ENCODE peak calls at places on chromosomes 1 and 21, in seven cellular contexts. One of them, this sample, is unnamed. For H3K9me3, the result is how much of the 10 kb centered on the place peaks cover.

GRCh38 chr1:17759114-17759513 is 4.0 kb downstream of the ACTL8 start:
- DNase-seq in stomach: no peak
- DNase-seq in NT2/D1: no peak
- DNase-seq in Caco-2: peak
- DNase-seq in ovary: no peak
- DNase-seq in MG63: peak
- DNase-seq in thyroid gland: no peak
- DNase-seq in this sample: no peak

GRCh38 chr1:208409171-208409570 is 165.0 kb upstream of the PLXNA2 start:
- DNase-seq in NT2/D1: no peak
- DNase-seq in MG63: no peak
- DNase-seq in Caco-2: no peak
- DNase-seq in stomach: no peak
- DNase-seq in thyroid gland: no peak
- DNase-seq in ovary: no peak
- DNase-seq in this sample: no peak

GRCh38 chr1:154157520-154158306 is 2.8 kb upstream of the NUP210L start:
- DNase-seq in ovary: no peak
- DNase-seq in stomach: peak
- DNase-seq in thyroid gland: no peak
- DNase-seq in NT2/D1: no peak
- DNase-seq in Caco-2: peak
- DNase-seq in MG63: no peak
- DNase-seq in this sample: peak

GRCh38 chr1:116340506-116341240 is 32.4 kb upstream of the ATP1A1 start:
- DNase-seq in MG63: no peak
- DNase-seq in stomach: no peak
- DNase-seq in Caco-2: no peak
- DNase-seq in NT2/D1: no peak
- DNase-seq in thyroid gland: no peak
- DNase-seq in ovary: no peak
- DNase-seq in this sample: no peak

GRCh38 chr1:236535656-236536293 is 12.0 kb downstream of the LGALS8 start:
- DNase-seq in MG63: no peak
- DNase-seq in NT2/D1: no peak
- DNase-seq in ovary: no peak
- DNase-seq in Caco-2: peak
- DNase-seq in stomach: no peak
- DNase-seq in thyroid gland: no peak
- DNase-seq in this sample: no peak

GRCh38 chr1:168987923-168988322 is 118.6 kb upstream of the ATP1B1 start:
- DNase-seq in stomach: no peak
- DNase-seq in Caco-2: no peak
- DNase-seq in NT2/D1: no peak
- DNase-seq in ovary: no peak
- DNase-seq in MG63: no peak
- DNase-seq in thyroid gland: no peak
- DNase-seq in this sample: no peak

GRCh38 chr1:240149488-240150094 is 57.9 kb downstream of the FMN2 start:
- DNase-seq in stomach: no peak
- DNase-seq in MG63: no peak
- DNase-seq in Caco-2: peak
- DNase-seq in thyroid gland: no peak
- DNase-seq in NT2/D1: peak
- DNase-seq in ovary: no peak
- DNase-seq in this sample: peak

GRCh38 chr1:9753121-9753531 is 70.6 kb downstream of the CLSTN1 start:
- DNase-seq in ovary: no peak
- DNase-seq in stomach: no peak
- DNase-seq in MG63: peak
- DNase-seq in Caco-2: no peak
- DNase-seq in thyroid gland: peak
- DNase-seq in NT2/D1: no peak
- DNase-seq in this sample: peak

GRCh38 chr1:214316597-214316996 is 35.6 kb downstream of the SMYD2 start:
- DNase-seq in thyroid gland: no peak
- DNase-seq in stomach: no peak
- DNase-seq in NT2/D1: peak
- DNase-seq in MG63: no peak
- DNase-seq in Caco-2: peak
- DNase-seq in ovary: no peak
- DNase-seq in this sample: peak

GRCh38 chr1:55500601-55501000 is 285.4 kb upstream of the USP24 start:
- DNase-seq in thyroid gland: no peak
- DNase-seq in NT2/D1: no peak
- DNase-seq in MG63: peak
- DNase-seq in ovary: no peak
- DNase-seq in Caco-2: no peak
- DNase-seq in stomach: no peak
- DNase-seq in this sample: peak

GRCh38 chr1:231139659-231140650 is 21.9 kb upstream of the TRIM67 start:
- DNase-seq in NT2/D1: no peak
- DNase-seq in stomach: no peak
- DNase-seq in Caco-2: peak
- DNase-seq in ovary: no peak
- DNase-seq in MG63: peak
- DNase-seq in thyroid gland: no peak
- DNase-seq in this sample: peak

GRCh38 chr21:14401217-14401616 is 18.3 kb upstream of the HSPA13 start:
- DNase-seq in stomach: no peak
- DNase-seq in thyroid gland: no peak
- DNase-seq in MG63: no peak
- DNase-seq in ovary: no peak
- DNase-seq in NT2/D1: no peak
- DNase-seq in Caco-2: no peak
- DNase-seq in this sample: no peak

GRCh38 chr21:14737922-14738321 is 191.8 kb upstream of the SAMSN1 start:
- DNase-seq in MG63: peak
- DNase-seq in ovary: no peak
- DNase-seq in thyroid gland: no peak
- DNase-seq in NT2/D1: peak
- DNase-seq in Caco-2: peak
- DNase-seq in stomach: peak
- DNase-seq in this sample: peak

GRCh38 chr1:19432943-19433609 is 52.3 kb downstream of the CAPZB start:
- DNase-seq in MG63: no peak
- DNase-seq in ovary: no peak
- DNase-seq in NT2/D1: no peak
- DNase-seq in stomach: no peak
- DNase-seq in Caco-2: no peak
- DNase-seq in thyroid gland: no peak
- DNase-seq in this sample: peak

DNA sequence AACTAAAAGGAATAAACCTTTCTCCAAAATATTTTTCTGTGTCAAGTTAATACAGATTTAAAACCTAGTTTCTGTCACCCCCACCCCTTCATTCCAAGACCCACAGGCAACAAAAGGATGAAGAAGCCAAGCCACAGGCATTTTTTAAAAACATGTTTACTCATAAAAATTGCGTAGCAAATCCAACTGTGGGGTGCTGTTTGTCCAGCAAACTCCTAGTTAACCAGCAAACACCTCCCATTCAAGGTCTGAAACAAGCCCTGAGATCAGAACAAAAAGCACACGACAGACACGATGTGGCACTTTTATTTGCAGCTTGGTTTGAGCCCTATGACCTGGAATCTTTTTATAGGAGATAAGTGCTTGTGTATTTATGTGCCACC is 149.9 kb upstream of the CAMK1G start:
- DNase-seq in MG63: peak
- DNase-seq in thyroid gland: no peak
- DNase-seq in stomach: no peak
- DNase-seq in ovary: no peak
- DNase-seq in Caco-2: no peak
- DNase-seq in NT2/D1: no peak
- DNase-seq in this sample: peak
- H3K9me3 ChIP-seq in MG63: under half
- H3K9me3 ChIP-seq in thyroid gland: under half
- H3K9me3 ChIP-seq in stomach: under half
- H3K9me3 ChIP-seq in ovary: under half
- H3K9me3 ChIP-seq in Caco-2: under half
- H3K9me3 ChIP-seq in NT2/D1: under half
- H3K9me3 ChIP-seq in this sample: under half

DNA sequence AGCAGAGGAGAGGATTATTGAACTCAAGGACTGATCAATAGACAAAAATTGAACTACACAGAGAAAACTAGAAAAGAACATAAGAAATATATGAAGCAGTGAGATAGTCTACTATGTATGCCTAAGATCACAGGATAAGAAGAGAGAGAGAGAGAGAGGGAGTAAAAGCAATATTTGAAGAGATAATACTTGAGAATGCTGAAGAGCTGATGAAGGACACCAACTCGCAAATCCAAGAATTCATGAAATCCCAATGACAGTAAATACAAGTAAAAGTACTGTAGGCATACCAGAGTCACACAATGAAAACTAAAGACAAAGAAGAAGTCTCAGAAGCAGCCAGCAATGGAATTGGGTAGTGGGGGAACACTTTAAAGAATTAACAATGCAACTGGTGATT is 260.1 kb upstream of the SPAG17 start:
- DNase-seq in stomach: no peak
- DNase-seq in thyroid gland: no peak
- DNase-seq in Caco-2: no peak
- DNase-seq in MG63: no peak
- DNase-seq in NT2/D1: no peak
- DNase-seq in ovary: no peak
- DNase-seq in this sample: no peak
- H3K9me3 ChIP-seq in stomach: under half
- H3K9me3 ChIP-seq in thyroid gland: under half
- H3K9me3 ChIP-seq in Caco-2: under half
- H3K9me3 ChIP-seq in MG63: under half
- H3K9me3 ChIP-seq in NT2/D1: under half
- H3K9me3 ChIP-seq in ovary: under half
- H3K9me3 ChIP-seq in this sample: under half

GRCh38 chr1:232150770-232151548 is 479.0 kb downstream of the SIPA1L2 start:
- DNase-seq in stomach: no peak
- DNase-seq in thyroid gland: no peak
- DNase-seq in Caco-2: no peak
- DNase-seq in NT2/D1: no peak
- DNase-seq in ovary: no peak
- DNase-seq in MG63: no peak
- DNase-seq in this sample: no peak

GRCh38 chr1:232145768-232146167 is 484.2 kb downstream of the SIPA1L2 start:
- DNase-seq in ovary: no peak
- DNase-seq in Caco-2: no peak
- DNase-seq in thyroid gland: no peak
- DNase-seq in MG63: peak
- DNase-seq in stomach: no peak
- DNase-seq in NT2/D1: no peak
- DNase-seq in this sample: peak

GRCh38 chr1:232146514-232146913 is 483.4 kb downstream of the SIPA1L2 start:
- DNase-seq in NT2/D1: no peak
- DNase-seq in thyroid gland: no peak
- DNase-seq in Caco-2: no peak
- DNase-seq in stomach: no peak
- DNase-seq in ovary: no peak
- DNase-seq in MG63: no peak
- DNase-seq in this sample: no peak

GRCh38 chr1:232147215-232147614 is 482.7 kb downstream of the SIPA1L2 start:
- DNase-seq in NT2/D1: no peak
- DNase-seq in MG63: no peak
- DNase-seq in ovary: no peak
- DNase-seq in stomach: no peak
- DNase-seq in thyroid gland: no peak
- DNase-seq in Caco-2: no peak
- DNase-seq in this sample: no peak

GRCh38 chr1:232149302-232150201 is 480.4 kb downstream of the SIPA1L2 start:
- DNase-seq in ovary: no peak
- DNase-seq in MG63: peak
- DNase-seq in Caco-2: no peak
- DNase-seq in thyroid gland: no peak
- DNase-seq in NT2/D1: no peak
- DNase-seq in stomach: no peak
- DNase-seq in this sample: peak
- H3K9me3 ChIP-seq in ovary: under half
- H3K9me3 ChIP-seq in MG63: under half
- H3K9me3 ChIP-seq in Caco-2: under half
- H3K9me3 ChIP-seq in thyroid gland: under half
- H3K9me3 ChIP-seq in NT2/D1: under half
- H3K9me3 ChIP-seq in stomach: under half
- H3K9me3 ChIP-seq in this sample: under half

DNA sequence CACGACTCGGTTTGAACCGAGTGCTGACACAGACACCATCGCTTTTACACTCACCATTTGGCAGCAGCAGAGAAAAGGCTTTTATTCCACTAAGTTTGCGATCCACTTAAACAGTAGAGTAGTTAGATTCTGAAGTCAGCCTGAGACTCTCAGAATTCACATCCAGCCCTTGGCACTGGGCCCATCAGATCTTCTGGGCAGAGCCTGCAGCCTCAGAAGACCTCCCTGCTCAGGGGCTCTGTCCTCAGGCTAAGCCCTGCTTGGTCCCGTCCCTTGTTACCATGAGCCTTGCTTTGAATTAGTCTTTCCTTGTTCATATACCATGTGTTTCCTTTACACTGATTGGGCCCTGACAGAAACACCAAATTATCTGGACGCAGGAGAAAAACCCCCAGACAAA is 41.4 kb upstream of the AJAP1 start:
- DNase-seq in NT2/D1: no peak
- DNase-seq in stomach: no peak
- DNase-seq in Caco-2: no peak
- DNase-seq in MG63: no peak
- DNase-seq in thyroid gland: no peak
- DNase-seq in ovary: no peak
- DNase-seq in this sample: no peak
- H3K9me3 ChIP-seq in NT2/D1: under half
- H3K9me3 ChIP-seq in stomach: under half
- H3K9me3 ChIP-seq in Caco-2: under half
- H3K9me3 ChIP-seq in MG63: under half
- H3K9me3 ChIP-seq in thyroid gland: under half
- H3K9me3 ChIP-seq in ovary: under half
- H3K9me3 ChIP-seq in this sample: under half

This sample was measured in GM23248.